ENCODE peak calls at places on chromosomes 4 and X, in ten cellular contexts. I is NCI-H1694 treated with DMSO at 0.1 percent for 48 hours; J is activated T-cell treated with anti-CD3 and anti-CD28 coated beads, Interleukin-2, amount 50 U/mL, for 48 hours; K is suprapubic skin; X is A172; U is choroid plexus epithelial cell; A is pulmonary artery endothelial cell; E is fibroblast of lung; N is body of pancreas; V is type B pancreatic cell. R is an unnamed sample.

GRCh38 chr4:34814266-34814665 is 1430.0 kb downstream of the ARAP2 start:
- DNase-seq in N (no peak), E (peak), X (no peak), V (no peak), U (no peak), A (no peak), I (no peak), K (no peak), J (no peak), R (no peak)

GRCh38 chr4:83606898-83607297 is 71.0 kb downstream of the GPAT3 start:
- DNase-seq in V (no peak), E (no peak), X (no peak), I (no peak), N (no peak), U (no peak), J (no peak), A (no peak), K (no peak), R (peak)

GRCh38 chr4:187393546-187394344 is 601.8 kb upstream of the ZFP42 start:
- DNase-seq in A (no peak), V (no peak), X (no peak), N (no peak), U (peak), K (no peak), J (no peak), E (no peak), I (no peak), R (no peak)

GRCh38 chr4:40621592-40622512 is 7.8 kb downstream of the RBM47 start:
- DNase-seq in J (peak), N (peak), V (no peak), E (peak), U (peak), X (peak), I (no peak), A (no peak), K (peak), R (peak)

GRCh38 chrX:155216940-155217450 is 735 bp downstream of the VBP1 start:
- DNase-seq in U (peak), X (peak), E (no peak), N (no peak), K (no peak), A (no peak), J (no peak), I (peak), V (no peak), R (peak)

GRCh38 chrX:130118941-130119640 is 8.8 kb upstream of the ELF4 start:
- DNase-seq in U (peak), X (no peak), E (peak), V (no peak), N (no peak), K (no peak), J (no peak), A (no peak), I (no peak), R (no peak)

GRCh38 chr4:20618010-20618409 is 82.2 kb upstream of the PACRGL start:
- DNase-seq in E (no peak), V (no peak), J (no peak), X (no peak), A (no peak), I (no peak), K (no peak), N (peak), U (peak), R (no peak)

GRCh38 chr4:7419961-7420660 is 14.6 kb downstream of the PSAPL1 start:
- DNase-seq in E (no peak), N (peak), J (peak), V (peak), X (no peak), U (no peak), I (no peak), A (no peak), K (peak), R (no peak)

R was measured in RCC 7860.